ENCODE peak calls at places on chromosomes 1 and 21, in ten cellular contexts. P is kidney tubule cell; R is ELR; Z is naive thymus-derived CD4-positive, alpha-beta T cell; I is GM23338; L is thoracic aorta; F is GM12865; G is BJ; H is ACHN; M is Karpas-422. W is an unnamed sample.

GRCh38 chr1:94245747-94246438 is 8.5 kb upstream of the ARHGAP29 start:
- DNase-seq in P (peak), R (peak), Z (no peak), I (no peak), L (no peak), F (no peak), G (no peak), H (no peak), M (no peak), W (peak)

GRCh38 chr1:207181838-207182237 is 77.8 kb downstream of the C4BPA start:
- DNase-seq in P (peak), R (no peak), Z (peak), I (peak), L (no peak), F (no peak), G (no peak), H (peak), M (no peak), W (peak)

GRCh38 chr1:213484758-213485157 is 433.7 kb downstream of the RPS6KC1 start:
- DNase-seq in P (no peak), R (no peak), Z (no peak), I (no peak), L (no peak), F (no peak), G (no peak), H (no peak), M (no peak), W (no peak)

GRCh38 chr1:218425647-218426342 is 80.7 kb downstream of the TGFB2 start:
- DNase-seq in P (peak), R (peak), Z (no peak), I (no peak), L (no peak), F (no peak), G (no peak), H (no peak), M (no peak), W (no peak)

GRCh38 chr1:154328318-154329151 is 3.2 kb downstream of the ATP8B2 start:
- DNase-seq in P (peak), R (peak), Z (peak), I (peak), L (peak), F (peak), G (no peak), H (peak), M (peak), W (peak)

GRCh38 chr1:31013187-31013864 is 52.2 kb downstream of the PUM1 start:
- DNase-seq in P (peak), R (no peak), Z (no peak), I (no peak), L (no peak), F (peak), G (no peak), H (peak), M (peak), W (peak)

GRCh38 chr1:14875781-14876564 is 277.5 kb downstream of the KAZN start:
- DNase-seq in P (no peak), R (no peak), Z (no peak), I (peak), L (no peak), F (no peak), G (no peak), H (no peak), M (no peak), W (no peak)

GRCh38 chr1:84724128-84724860 is 34.0 kb upstream of the SSX2IP start:
- DNase-seq in P (no peak), R (no peak), Z (peak), I (peak), L (no peak), F (peak), G (no peak), H (peak), M (peak), W (no peak)

GRCh38 chr1:32496127-32496526 is 31.3 kb downstream of the ZBTB8B start:
- DNase-seq in P (no peak), R (peak), Z (no peak), I (no peak), L (no peak), F (peak), G (no peak), H (no peak), M (peak), W (no peak)

GRCh38 chr1:230303822-230304221 is 122.3 kb downstream of the PGBD5 start:
- DNase-seq in P (peak), R (peak), Z (no peak), I (no peak), L (no peak), F (no peak), G (no peak), H (no peak), M (no peak), W (no peak)

GRCh38 chr1:11822091-11822490 is 16.1 kb downstream of the CLCN6 start:
- DNase-seq in P (no peak), R (peak), Z (no peak), I (no peak), L (no peak), F (no peak), G (no peak), H (no peak), M (no peak), W (no peak)

GRCh38 chr21:43611598-43612369 is 47.5 kb downstream of the HSF2BP start:
- DNase-seq in P (peak), R (peak), Z (no peak), I (peak), L (no peak), F (peak), G (no peak), H (peak), M (peak), W (peak)

GRCh38 chr1:68198752-68199151 is 33.6 kb downstream of the WLS start:
- DNase-seq in P (peak), R (peak), Z (no peak), I (no peak), L (no peak), F (no peak), G (no peak), H (no peak), M (no peak), W (no peak)

GRCh38 chr1:119659628-119660027 is 11.6 kb upstream of the ZNF697 start:
- DNase-seq in P (no peak), R (no peak), Z (no peak), I (peak), L (no peak), F (no peak), G (no peak), H (no peak), M (no peak), W (no peak)

GRCh38 chr21:15638856-15639549 is 90.8 kb upstream of the USP25 start:
- DNase-seq in P (peak), R (no peak), Z (no peak), I (no peak), L (no peak), F (no peak), G (no peak), H (no peak), M (no peak), W (no peak)

GRCh38 chr1:27015260-27015659 is 2.6 kb upstream of the TENT5B start:
- DNase-seq in P (no peak), R (no peak), Z (no peak), I (no peak), L (no peak), F (peak), G (no peak), H (no peak), M (peak), W (no peak)

GRCh38 chr1:5239911-5240310 is 585.5 kb downstream of the AJAP1 start:
- DNase-seq in P (peak), R (no peak), Z (no peak), I (no peak), L (no peak), F (no peak), G (no peak), H (no peak), M (no peak), W (peak)

GRCh38 chr21:31343680-31344480 is at the start of gene TIAM1:
- DNase-seq in P (peak), R (peak), Z (no peak), I (peak), L (peak), F (no peak), G (no peak), H (peak), M (no peak), W (peak)

GRCh38 chr1:180680558-180681144 is 48.8 kb downstream of the XPR1 start:
- DNase-seq in P (peak), R (peak), Z (no peak), I (no peak), L (no peak), F (no peak), G (no peak), H (no peak), M (no peak), W (no peak)

GRCh38 chr1:205626216-205626615 is 5.6 kb downstream of the ELK4 start:
- DNase-seq in P (no peak), R (no peak), Z (no peak), I (no peak), L (no peak), F (peak), G (no peak), H (no peak), M (peak), W (no peak)

GRCh38 chr1:51648180-51649109 is 31.6 kb downstream of the OSBPL9 start:
- DNase-seq in P (peak), R (peak), Z (no peak), I (peak), L (no peak), F (peak), G (no peak), H (peak), M (no peak), W (peak)

GRCh38 chr1:57109247-57109646 is 143.4 kb upstream of the C8B start:
- DNase-seq in P (no peak), R (no peak), Z (no peak), I (no peak), L (no peak), F (no peak), G (no peak), H (no peak), M (no peak), W (no peak)

GRCh38 chr1:205344010-205344808 is 12.5 kb downstream of the KLHDC8A start:
- DNase-seq in P (peak), R (no peak), Z (peak), I (peak), L (no peak), F (no peak), G (no peak), H (no peak), M (no peak), W (no peak)

GRCh38 chr1:162541619-162542141 is 19.8 kb upstream of the UAP1 start:
- DNase-seq in P (peak), R (peak), Z (no peak), I (no peak), L (peak), F (no peak), G (peak), H (peak), M (no peak), W (no peak)

GRCh38 chr1:223211323-223211985 is 68.4 kb upstream of the TLR5 start:
- DNase-seq in P (peak), R (no peak), Z (no peak), I (no peak), L (no peak), F (no peak), G (no peak), H (no peak), M (no peak), W (no peak)

GRCh38 chr1:51644533-51645197 is 27.8 kb downstream of the OSBPL9 start:
- DNase-seq in P (peak), R (peak), Z (no peak), I (no peak), L (no peak), F (no peak), G (peak), H (peak), M (no peak), W (peak)

W was measured in Caki2.